ENCODE peak calls at places on chromosomes 4 and X, in five cellular contexts. D is endodermal cell; Y is effector memory CD4-positive, alpha-beta T cell; B is retinal pigment epithelial cell; T is Peyer's patch. I is an unnamed sample.

GRCh38 chrX:373641-374471 is 12.9 kb downstream of the PPP2R3B start:
- DNase-seq in D (peak), Y (no peak), B (no peak), T (no peak), I (no peak)

GRCh38 chr4:153523171-153523757 is 57.1 kb downstream of the TMEM131L start:
- DNase-seq in D (no peak), Y (no peak), B (no peak), T (no peak), I (no peak)

GRCh38 chr4:105455998-105456397 is 17.9 kb downstream of the PPA2 start:
- DNase-seq in D (no peak), Y (no peak), B (no peak), T (no peak), I (no peak)

GRCh38 chr4:156362581-156362980 is 408.9 kb upstream of the CTSO start:
- DNase-seq in D (no peak), Y (no peak), B (no peak), T (no peak), I (no peak)

GRCh38 chr4:101655847-101656246 is 134.7 kb upstream of the BANK1 start:
- DNase-seq in D (no peak), Y (no peak), B (no peak), T (no peak), I (no peak)

GRCh38 chr4:70630162-70630561 is 1.6 kb downstream of the ENAM start:
- DNase-seq in D (no peak), Y (no peak), B (no peak), T (no peak), I (no peak)

GRCh38 chr4:82705881-82706280 is 92.7 kb downstream of the SCD5 start:
- DNase-seq in D (no peak), Y (no peak), B (no peak), T (no peak), I (no peak)

GRCh38 chr4:89331637-89332544 is 24.3 kb upstream of the GPRIN3 start:
- DNase-seq in D (no peak), Y (no peak), B (no peak), T (no peak), I (no peak)

GRCh38 chrX:134883134-134883700 is 107.6 kb upstream of the SMIM10 start:
- DNase-seq in D (no peak), Y (no peak), B (no peak), T (no peak), I (no peak)

GRCh38 chr4:128854433-128854832 is 44.9 kb downstream of the JADE1 start:
- DNase-seq in D (no peak), Y (no peak), B (no peak), T (no peak), I (peak)

GRCh38 chr4:54941994-54942552 is 183.3 kb downstream of the KDR start:
- DNase-seq in D (no peak), Y (peak), B (no peak), T (peak), I (peak)

GRCh38 chr4:55947912-55948725 is 626 bp upstream of the CEP135 start:
- DNase-seq in D (no peak), Y (peak), B (peak), T (peak), I (peak)

GRCh38 chrX:95903490-95903889 is 781.2 kb upstream of the DIAPH2 start:
- DNase-seq in D (peak), Y (no peak), B (no peak), T (no peak), I (no peak)

GRCh38 chrX:87516716-87517115 is 886 bp upstream of the KLHL4 start:
- DNase-seq in D (no peak), Y (no peak), B (no peak), T (no peak), I (no peak)
- H3K4me3 ChIP-seq in D (peak), Y (no peak), B (no peak), T (no peak), I (no peak)

GRCh38 chrX:19886375-19886774 is 1.0 kb downstream of the SH3KBP1 start:
- DNase-seq in D (peak), Y (no peak), B (no peak), T (no peak), I (no peak)
- H3K4me3 ChIP-seq in D (peak), Y (peak), B (peak), T (peak), I (peak)

GRCh38 chr4:87523307-87523706 is 5.9 kb downstream of the SPARCL1 start:
- DNase-seq in D (no peak), Y (no peak), B (no peak), T (no peak), I (no peak)
- H3K4me3 ChIP-seq in D (no peak), Y (no peak), B (no peak), T (no peak), I (no peak)

GRCh38 chrX:136212557-136213111 is 38.6 kb downstream of the MAP7D3 start:
- DNase-seq in D (no peak), Y (no peak), B (no peak), T (no peak), I (no peak)

GRCh38 chrX:136219893-136220292 is 31.3 kb downstream of the MAP7D3 start:
- DNase-seq in D (no peak), Y (no peak), B (no peak), T (no peak), I (no peak)

GRCh38 chrX:136214551-136214950 is 36.6 kb downstream of the MAP7D3 start:
- DNase-seq in D (no peak), Y (no peak), B (peak), T (no peak), I (no peak)

GRCh38 chrX:136211766-136212556 is 39.2 kb downstream of the MAP7D3 start:
- DNase-seq in D (peak), Y (no peak), B (no peak), T (no peak), I (no peak)

GRCh38 chrX:136215559-136215958 is 35.6 kb downstream of the MAP7D3 start:
- DNase-seq in D (no peak), Y (no peak), B (no peak), T (no peak), I (no peak)
- H3K4me3 ChIP-seq in D (no peak), Y (no peak), B (no peak), T (no peak), I (no peak)

GRCh38 chrX:73852022-73852421 is 289.0 kb downstream of the CHIC1 start:
- DNase-seq in D (no peak), Y (no peak), B (no peak), T (no peak), I (no peak)
- H3K4me3 ChIP-seq in D (no peak), Y (peak), B (peak), T (peak), I (no peak)

DNA sequence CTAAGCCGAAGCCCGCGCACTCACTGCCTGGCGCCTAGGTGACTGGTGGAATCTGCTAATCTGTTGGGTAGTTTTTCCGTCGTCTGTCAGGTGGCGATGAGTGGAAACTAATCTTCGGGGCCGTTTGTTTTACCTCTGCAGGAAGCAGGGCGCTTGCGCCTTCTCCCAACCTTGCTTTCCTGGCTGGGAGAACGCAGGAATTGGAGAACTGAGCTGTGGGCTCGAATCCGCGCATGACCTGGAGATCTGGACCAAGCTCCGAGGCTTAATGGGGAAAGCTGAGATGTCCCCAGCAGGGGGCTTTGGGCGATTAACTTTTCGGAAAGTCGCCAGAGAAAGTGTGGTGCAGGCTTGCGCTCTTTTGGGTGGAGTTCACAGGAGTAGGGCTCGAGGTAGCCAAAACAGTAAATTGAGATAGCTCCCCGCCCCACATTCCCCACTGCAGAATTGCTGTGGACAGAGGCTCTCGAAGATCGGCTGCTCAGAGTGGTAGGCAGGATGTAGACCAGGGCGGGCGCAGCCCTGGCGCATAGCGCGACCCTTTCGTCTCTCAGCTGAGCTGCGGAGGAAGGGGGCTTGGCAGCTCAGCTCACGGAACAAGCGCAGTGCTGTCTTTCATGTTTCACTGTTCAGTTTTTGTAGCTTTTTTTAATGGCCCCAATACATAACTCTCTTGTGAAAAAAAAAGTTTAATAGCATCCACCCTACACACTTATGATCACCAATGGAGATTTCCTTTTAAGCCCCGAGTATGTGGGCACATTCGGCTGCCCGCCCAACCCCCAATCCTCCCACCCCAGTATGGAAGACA is 2.7 kb upstream of the FGF5 start:
- DNase-seq in D (peak), Y (no peak), B (peak), T (no peak), I (no peak)
- H3K4me3 ChIP-seq in D (peak), Y (no peak), B (peak), T (no peak), I (no peak)

GRCh38 chr4:184568770-184569169 is 80.5 kb downstream of the CASP3 start:
- DNase-seq in D (no peak), Y (no peak), B (no peak), T (no peak), I (no peak)
- H3K4me3 ChIP-seq in D (no peak), Y (no peak), B (no peak), T (no peak), I (no peak)

DNA sequence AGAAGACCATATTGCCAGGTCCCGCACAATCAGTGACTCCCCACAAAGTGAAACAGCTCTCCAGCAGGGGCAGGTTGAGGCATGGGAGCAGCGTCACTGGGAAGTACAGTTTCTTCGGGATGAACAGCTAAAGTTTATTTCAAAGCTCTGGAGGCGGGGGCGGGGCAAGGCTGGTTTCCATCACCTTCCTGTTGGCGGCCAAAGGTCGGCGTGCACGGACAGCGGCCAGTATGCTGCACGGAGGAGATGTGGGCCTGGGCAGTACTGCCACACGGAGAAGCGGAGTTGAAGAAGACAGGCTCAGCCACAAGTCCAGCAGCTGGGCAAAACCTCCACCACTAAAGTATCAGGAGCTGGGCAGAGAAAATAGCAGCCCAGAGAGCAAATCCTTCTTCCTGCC is 964 bp upstream of the ZNF518B start:
- DNase-seq in D (peak), Y (no peak), B (no peak), T (no peak), I (no peak)
- H3K4me3 ChIP-seq in D (no peak), Y (no peak), B (no peak), T (no peak), I (no peak)

I was measured in CD8-positive, alpha-beta T cell.